ENCODE peak calls at places on chromosomes 6 and 20, in nine cellular contexts. H is upper lobe of right lung, E is PC-3, F is HCT116, G is Panc1, X is heart left ventricle, V is transverse colon, Y is sigmoid colon, N is ascending aorta. W is an unnamed sample. For H3K4me1, the result is how much of the 10 kb centered on the place peaks cover.

GRCh38 chr6:8059129-8059528 is 5.1 kb downstream of the BLOC1S5 start:
- DNase-seq in G (no peak), H (no peak), V (no peak), X (no peak), Y (no peak), E (peak), F (no peak), N (no peak), W (no peak)

GRCh38 chr6:148874698-148875293 is 128.0 kb downstream of the UST start:
- DNase-seq in X (no peak), G (no peak), H (no peak), N (no peak), V (no peak), E (no peak), Y (no peak), F (no peak), W (no peak)

GRCh38 chr20:41654292-41654691 is 36.1 kb upstream of the CHD6 start:
- DNase-seq in E (no peak), X (no peak), F (no peak), G (no peak), N (no peak), V (no peak), H (no peak), Y (no peak), W (no peak)

GRCh38 chr6:36235862-36236261 is 34.0 kb upstream of the PNPLA1 start:
- DNase-seq in G (no peak), H (no peak), N (no peak), E (no peak), Y (no peak), V (no peak), X (no peak), F (no peak), W (no peak)

GRCh38 chr6:150676339-150676738 is 76.7 kb downstream of the PLEKHG1 start:
- DNase-seq in V (no peak), Y (no peak), E (no peak), G (no peak), N (no peak), F (no peak), H (no peak), X (no peak), W (no peak)

GRCh38 chr6:4575724-4576123 is 200.5 kb upstream of the CDYL start:
- DNase-seq in G (no peak), V (no peak), F (no peak), Y (no peak), H (no peak), E (no peak), X (no peak), N (no peak), W (no peak)

GRCh38 chr6:75130784-75131183 is 75.1 kb downstream of the COL12A1 start:
- DNase-seq in G (no peak), Y (no peak), N (no peak), F (no peak), E (peak), X (no peak), V (no peak), H (no peak), W (no peak)

GRCh38 chr6:121158438-121158837 is 175.8 kb downstream of the TBC1D32 start:
- DNase-seq in H (no peak), G (no peak), V (no peak), X (no peak), E (no peak), Y (no peak), F (no peak), N (no peak), W (no peak)

GRCh38 chr6:39945626-39946025 is 11.4 kb upstream of the MOCS1 start:
- DNase-seq in Y (no peak), F (no peak), E (no peak), N (no peak), G (no peak), H (no peak), X (no peak), V (peak), W (no peak)

GRCh38 chr6:119758385-119758784 is 408.8 kb upstream of the MAN1A1 start:
- DNase-seq in N (no peak), H (no peak), G (no peak), Y (no peak), X (no peak), F (no peak), E (no peak), V (no peak), W (no peak)

GRCh38 chr6:121925024-121925423 is 474.4 kb upstream of the HSF2 start:
- DNase-seq in X (no peak), V (no peak), H (no peak), F (no peak), G (no peak), N (no peak), Y (no peak), E (no peak), W (no peak)

GRCh38 chr6:27293436-27294152 is 18.5 kb downstream of the POM121L2 start:
- DNase-seq in H (no peak), Y (no peak), G (peak), E (peak), X (no peak), N (no peak), V (no peak), F (peak), W (no peak)

GRCh38 chr6:119308994-119309657 is 40.4 kb downstream of the MAN1A1 start:
- DNase-seq in V (no peak), G (no peak), X (no peak), E (no peak), H (no peak), F (no peak), N (no peak), Y (no peak), W (no peak)

GRCh38 chr6:86856937-86857563 is 80.3 kb upstream of the HTR1E start:
- DNase-seq in X (no peak), G (peak), N (no peak), E (peak), F (peak), V (peak), Y (no peak), H (no peak), W (no peak)

GRCh38 chr6:3370361-3371221 is 86.3 kb downstream of the SLC22A23 start:
- DNase-seq in V (no peak), H (no peak), Y (peak), G (no peak), N (no peak), F (no peak), E (peak), X (no peak), W (no peak)

GRCh38 chr6:161608771-161609170 is 334.9 kb upstream of the AGPAT4 start:
- DNase-seq in F (no peak), X (no peak), V (no peak), Y (no peak), H (no peak), N (no peak), G (no peak), E (no peak), W (no peak)

GRCh38 chr20:38965264-38965663 is 3.1 kb downstream of the DHX35 start:
- DNase-seq in F (no peak), X (no peak), N (no peak), V (no peak), E (no peak), H (no peak), Y (no peak), G (no peak), W (no peak)

GRCh38 chr20:51457281-51457932 is 85.1 kb downstream of the NFATC2 start:
- DNase-seq in Y (peak), N (no peak), H (no peak), F (peak), X (peak), E (peak), G (no peak), V (no peak), W (no peak)

GRCh38 chr6:158571826-158572652 is 12.1 kb downstream of the TMEM181 start:
- DNase-seq in G (no peak), F (no peak), Y (no peak), X (no peak), H (peak), N (no peak), E (peak), V (peak), W (no peak)

GRCh38 chr20:62595491-62595890 is 46.8 kb upstream of the SLCO4A1 start:
- DNase-seq in E (peak), Y (no peak), F (peak), N (no peak), G (no peak), V (peak), X (peak), H (no peak), W (no peak)

GRCh38 chr6:104955927-104956662 is 812 bp upstream of the LIN28B start:
- DNase-seq in G (no peak), Y (no peak), F (no peak), E (no peak), H (no peak), N (no peak), X (no peak), V (no peak), W (no peak)

GRCh38 chr20:4667371-4667773 is 54.3 kb upstream of the PRND start:
- DNase-seq in E (no peak), G (no peak), V (no peak), X (no peak), F (no peak), H (no peak), Y (no peak), N (no peak), W (no peak)

DNA sequence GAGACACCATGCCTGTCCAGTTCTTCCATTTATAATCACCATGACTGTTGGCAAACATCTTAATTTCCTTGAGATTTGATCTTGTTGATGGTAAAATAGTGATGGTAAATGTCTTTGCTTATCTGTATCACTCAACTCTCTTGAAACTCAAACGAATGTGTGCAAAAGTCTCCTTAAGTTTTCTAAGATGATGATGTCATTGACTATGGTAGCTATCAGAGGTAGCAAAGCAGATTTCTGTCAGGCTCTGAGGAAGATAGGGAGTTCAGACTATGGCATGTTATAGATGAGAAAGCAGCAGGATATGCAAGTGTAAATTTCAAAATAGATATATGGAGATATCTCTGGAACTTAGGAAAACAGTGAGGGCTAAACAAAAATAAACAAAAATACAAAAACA is 121.0 kb upstream of the GJE1 start:
- DNase-seq in G (no peak), F (no peak), X (no peak), N (no peak), Y (no peak), H (no peak), E (no peak), V (no peak), W (no peak)
- H3K4me1 ChIP-seq in G (under half), F (half or more), X (under half), N (under half), Y (under half), H (under half), E (half or more), V (under half), W (under half)

DNA sequence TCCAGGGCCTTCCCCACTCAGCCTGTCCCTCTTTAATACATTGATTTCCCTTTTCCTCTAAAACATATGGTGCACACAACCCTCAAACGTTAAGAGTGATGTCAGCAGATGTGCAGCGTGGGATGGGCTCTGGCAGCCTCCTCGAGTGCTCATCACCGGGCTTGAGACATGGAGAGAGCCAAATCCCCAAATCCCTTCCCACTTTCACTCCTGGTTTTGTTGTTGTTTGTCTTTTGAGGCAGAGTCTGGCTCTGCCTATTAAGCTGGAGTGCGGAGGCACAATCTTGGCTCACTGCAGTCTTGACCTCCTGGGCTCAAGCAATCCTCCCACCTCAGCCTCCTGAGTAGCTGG is 5.8 kb upstream of the PLTP start:
- DNase-seq in N (no peak), Y (no peak), E (no peak), V (no peak), F (no peak), G (no peak), X (no peak), H (no peak), W (no peak)
- H3K27ac ChIP-seq in N (peak), Y (peak), E (no peak), V (peak), F (no peak), G (no peak), X (peak), H (peak), W (peak)

GRCh38 chr6:63530984-63531383 is 41.3 kb upstream of the LOC128125822 start:
- DNase-seq in Y (no peak), E (no peak), H (no peak), N (no peak), G (no peak), F (no peak), V (no peak), X (no peak), W (no peak)

GRCh38 chr6:63529498-63529897 is 42.8 kb upstream of the LOC128125822 start:
- DNase-seq in N (no peak), E (peak), F (no peak), X (no peak), Y (no peak), G (no peak), H (no peak), V (no peak), W (no peak)

GRCh38 chr6:63526931-63527330 is 45.3 kb upstream of the LOC128125822 start:
- DNase-seq in X (no peak), V (no peak), G (no peak), N (no peak), H (no peak), Y (no peak), E (no peak), F (no peak), W (no peak)

GRCh38 chr6:63525186-63525878 is 46.9 kb upstream of the LOC128125822 start:
- DNase-seq in V (no peak), X (no peak), F (peak), E (no peak), Y (no peak), G (no peak), N (no peak), H (no peak), W (no peak)

DNA sequence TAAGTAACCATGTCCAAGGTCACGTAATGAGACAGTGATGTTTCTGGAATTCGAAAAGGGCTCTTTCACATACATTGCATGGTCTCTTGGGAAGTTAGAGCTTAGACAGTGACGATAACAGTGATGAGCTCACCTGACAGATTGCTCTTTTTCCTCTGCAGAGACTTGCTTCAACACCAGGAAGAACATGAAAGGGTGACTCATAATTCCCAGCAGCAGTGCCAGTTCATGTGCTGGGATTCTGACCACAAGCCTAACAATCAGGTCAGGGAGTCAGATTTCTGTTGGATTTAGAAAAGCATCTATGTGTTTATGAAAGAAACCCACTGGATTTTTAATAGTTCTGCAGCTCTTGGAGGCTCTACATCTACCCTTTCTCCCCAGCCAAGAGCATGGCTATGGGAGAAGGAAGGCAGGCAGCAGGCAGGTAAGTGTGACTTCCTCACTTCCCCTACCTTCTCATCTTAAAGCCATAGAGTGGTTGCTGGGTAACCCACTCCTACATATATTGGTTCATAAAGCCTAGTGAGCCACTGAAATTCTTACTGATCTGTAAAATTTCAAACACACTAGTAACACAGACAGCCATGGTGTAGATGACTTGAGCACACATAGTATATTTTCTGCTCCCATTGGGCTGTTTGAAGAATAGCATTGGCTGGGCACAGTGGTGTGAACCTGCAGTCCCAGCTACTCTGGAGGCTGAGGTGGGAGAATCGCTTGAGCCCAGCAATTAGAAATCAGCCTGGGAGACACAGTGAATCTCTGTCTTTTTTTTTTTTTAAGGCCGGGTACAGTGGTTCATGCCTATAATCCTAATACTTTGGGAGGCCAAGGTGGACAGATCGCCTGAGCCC is 44.4 kb upstream of the LOC128125822 start:
- DNase-seq in H (no peak), F (peak), G (peak), X (no peak), V (peak), Y (peak), N (no peak), E (peak), W (no peak)
- H3K4me1 ChIP-seq in H (under half), F (under half), G (under half), X (under half), V (under half), Y (under half), N (under half), E (under half), W (under half)

DNA sequence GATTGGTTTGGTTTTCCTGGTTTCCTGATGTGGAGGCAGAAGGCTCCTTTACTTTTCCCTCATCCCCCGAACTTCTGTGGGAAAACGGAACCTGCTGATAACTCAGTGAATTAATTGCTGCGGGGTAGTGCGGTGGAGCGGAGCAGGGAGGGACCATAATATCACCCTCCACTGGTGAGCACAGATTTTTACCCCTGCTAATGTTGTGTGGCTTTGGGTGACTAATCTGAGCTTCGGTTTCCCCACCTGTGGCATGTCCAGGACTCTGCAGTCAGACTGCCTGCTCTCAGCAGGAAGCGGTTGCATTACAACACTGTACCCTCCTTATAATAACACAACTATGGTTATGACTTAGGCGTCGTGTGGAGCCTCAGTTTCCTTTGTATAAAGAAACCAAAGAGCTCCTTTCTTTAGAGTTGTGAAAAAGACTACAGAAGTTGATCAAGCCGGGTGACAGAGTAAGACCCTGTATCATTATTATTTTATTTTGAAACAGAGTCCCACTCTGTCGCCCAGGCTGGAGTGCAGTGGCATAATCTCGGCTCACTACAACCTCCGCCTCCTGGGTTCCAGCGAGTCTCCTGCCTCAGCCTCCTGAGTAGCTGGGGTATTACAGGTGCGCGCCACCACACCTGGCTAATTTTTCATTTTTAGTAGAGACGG is 2.2 kb upstream of the ID1 start:
- DNase-seq in V (peak), N (no peak), Y (no peak), E (peak), H (no peak), G (no peak), X (no peak), F (peak), W (no peak)
- H3K27ac ChIP-seq in V (peak), N (peak), Y (no peak), E (peak), H (peak), G (peak), X (peak), F (peak), W (peak)

DNA sequence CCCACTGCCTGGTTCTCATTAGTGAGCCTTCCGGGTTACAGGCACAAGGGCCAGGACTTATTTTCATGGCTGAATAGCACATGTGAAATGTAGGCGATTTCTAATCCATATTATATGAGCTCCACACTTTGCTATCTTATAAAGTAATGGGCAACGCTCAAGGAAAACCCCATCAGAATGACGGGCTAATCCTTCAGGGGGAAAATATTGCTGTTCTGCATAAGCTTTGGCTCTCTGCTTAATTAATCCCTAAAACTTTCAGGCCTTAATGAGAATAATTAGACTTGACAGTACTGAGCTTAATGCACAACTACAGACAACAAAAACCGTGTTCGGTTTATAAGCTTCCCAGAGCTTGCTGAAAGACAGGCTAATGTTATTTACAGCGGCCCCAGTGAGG is 164.3 kb downstream of the CD83 start:
- DNase-seq in N (no peak), G (no peak), V (no peak), E (no peak), F (no peak), X (no peak), Y (no peak), H (no peak), W (no peak)
- H3K4me1 ChIP-seq in N (under half), G (under half), V (under half), E (under half), F (under half), X (under half), Y (under half), H (under half), W (under half)

GRCh38 chr20:44392776-44393607 is 37.5 kb downstream of the HNF4A start:
- DNase-seq in X (no peak), E (no peak), F (no peak), G (no peak), Y (no peak), H (no peak), V (peak), N (no peak), W (no peak)
- H3K27ac ChIP-seq in X (no peak), E (no peak), F (no peak), G (no peak), Y (no peak), H (no peak), V (peak), N (no peak), W (no peak)

W was measured in esophagus squamous epithelium.